ENCODE peak calls at places on chromosomes 3 and 15, in four cellular contexts. W is A172, M is pulmonary artery endothelial cell, I is HFFc6. A is an unnamed sample.

GRCh38 chr3:147392083-147392916 is 14.0 kb downstream of the ZIC4 start:
- DNase-seq in W (no peak), M (peak; percentile 51), I (peak; percentile 64), A (peak; percentile 66)

GRCh38 chr3:98013428-98014349 is 21.4 kb downstream of the GABRR3 start:
- DNase-seq in W (no peak), M (no peak), I (peak; percentile 4), A (no peak)

GRCh38 chr15:85941186-85941855 is 138.3 kb upstream of the AGBL1 start:
- DNase-seq in W (peak; percentile 17), M (no peak), I (no peak), A (no peak)

GRCh38 chr3:33678073-33678472 is 40.0 kb downstream of the CLASP2 start:
- DNase-seq in W (no peak), M (no peak), I (no peak), A (no peak)

GRCh38 chr3:157136647-157137387 is 23.1 kb downstream of the CCNL1 start:
- DNase-seq in W (no peak), M (no peak), I (no peak), A (no peak)

GRCh38 chr15:62617741-62618140 is 424.8 kb upstream of the TPM1 start:
- DNase-seq in W (no peak), M (no peak), I (no peak), A (no peak)

GRCh38 chr3:80889643-80890042 is 871.8 kb downstream of the GBE1 start:
- DNase-seq in W (no peak), M (no peak), I (no peak), A (no peak)

GRCh38 chr3:32018723-32019564 is 37.4 kb downstream of the ZNF860 start:
- DNase-seq in W (peak; percentile 70), M (peak; percentile 8), I (peak; percentile 29), A (peak; percentile 63)

GRCh38 chr3:117725314-117725713 is 1015.7 kb downstream of the TUSC7 start:
- DNase-seq in W (no peak), M (no peak), I (no peak), A (no peak)

GRCh38 chr3:66938338-66938963 is 59.7 kb upstream of the KBTBD8 start:
- DNase-seq in W (peak; percentile 53), M (peak; percentile 20), I (peak; percentile 57), A (peak; percentile 68)

GRCh38 chr3:66498718-66499611 is 1.9 kb downstream of the LRIG1 start:
- DNase-seq in W (no peak), M (no peak), I (no peak), A (no peak)